ENCODE peak calls at places on chromosomes 7 and 10, in four cellular contexts. H is K562, X is HepG2, O is H1. C is an unnamed sample.

GRCh38 chr10:23884671-23885070 is 324.3 kb upstream of the KIAA1217 start:
- DNase-seq in H (no peak), X (no peak), O (no peak), C (no peak)

GRCh38 chr10:122407375-122408125 is 33.0 kb downstream of the PLEKHA1 start:
- DNase-seq in H (no peak), X (no peak), O (no peak), C (no peak)

GRCh38 chr7:142300689-142301088 is 42.8 kb upstream of the PRSS58 start:
- DNase-seq in H (peak; percentile 38), X (no peak), O (peak; percentile 53), C (peak; percentile 28)

GRCh38 chr7:1538544-1539345 is 8.2 kb downstream of the MAFK start:
- DNase-seq in H (no peak), X (no peak), O (no peak), C (no peak)

GRCh38 chr10:49071221-49071761 is 44.0 kb downstream of the VSTM4 start:
- DNase-seq in H (no peak), X (no peak), O (no peak), C (no peak)

GRCh38 chr7:45924283-45924682 is 3.2 kb upstream of the IGFBP3 start:
- DNase-seq in H (no peak), X (no peak), O (no peak), C (no peak)

GRCh38 chr10:48231699-48232315 is 42.7 kb downstream of the FRMPD2 start:
- DNase-seq in H (no peak), X (no peak), O (no peak), C (no peak)

GRCh38 chr10:13053794-13054462 is 46.0 kb upstream of the OPTN start:
- DNase-seq in H (no peak), X (no peak), O (no peak), C (no peak)

GRCh38 chr10:119705434-119705831 is 20.4 kb upstream of the INPP5F start:
- DNase-seq in H (no peak), X (no peak), O (no peak), C (no peak)

GRCh38 chr10:33552290-33552689 is 217.8 kb upstream of the NRP1 start:
- DNase-seq in H (no peak), X (no peak), O (no peak), C (no peak)

GRCh38 chr7:112889268-112889667 is 99.1 kb upstream of the TMEM168 start:
- DNase-seq in H (no peak), X (no peak), O (no peak), C (no peak)

GRCh38 chr7:27863866-27864265 is 123.9 kb downstream of the TAX1BP1 start:
- DNase-seq in H (no peak), X (no peak), O (no peak), C (no peak)

GRCh38 chr10:117425908-117426566 is 50.8 kb upstream of the PDZD8 start:
- DNase-seq in H (no peak), X (no peak), O (no peak), C (no peak)

GRCh38 chr7:44194069-44194468 is 4.8 kb upstream of the GCK start:
- DNase-seq in H (peak; percentile 67), X (no peak), O (no peak), C (no peak)

GRCh38 chr10:24344279-24344678 is 135.3 kb downstream of the KIAA1217 start:
- DNase-seq in H (no peak), X (peak; percentile 4), O (no peak), C (no peak)

GRCh38 chr7:36906448-36906847 is 182.2 kb upstream of the AOAH start:
- DNase-seq in H (no peak), X (no peak), O (no peak), C (no peak)

GRCh38 chr7:114243646-114244045 is 171.0 kb upstream of the FOXP2 start:
- DNase-seq in H (no peak), X (no peak), O (no peak), C (no peak)

GRCh38 chr10:6300106-6300783 is 97.5 kb downstream of the PFKFB3 start:
- DNase-seq in H (no peak), X (no peak), O (no peak), C (no peak)
- TF ChIP-seq POLR2A in H (no peak), X (no peak), O (no peak), C (no peak)

DNA sequence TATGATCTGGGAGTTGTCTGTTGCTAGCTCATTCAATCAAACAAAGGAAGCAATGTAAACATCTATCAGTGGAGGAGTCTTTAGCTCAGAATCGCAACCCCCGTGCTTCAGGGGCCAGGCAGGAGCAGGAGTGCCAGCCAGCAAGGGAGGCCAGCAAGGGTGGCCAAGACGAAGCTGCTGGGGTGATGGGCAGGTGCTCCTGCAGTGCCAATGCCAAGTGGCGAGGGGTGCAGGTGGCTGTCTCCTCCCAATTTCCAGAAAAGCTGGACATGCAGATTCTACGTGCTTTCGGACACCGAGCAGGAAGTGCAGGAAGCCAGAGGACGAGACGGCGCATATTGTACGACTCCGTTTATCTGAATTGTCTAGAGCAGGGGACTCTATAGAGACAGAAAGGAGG is 48.1 kb upstream of the EBF3 start:
- DNase-seq in H (no peak), X (no peak), O (no peak), C (no peak)
- TF ChIP-seq FOSL1 in H (no peak), X (no peak), O (no peak), C (no peak)

DNA sequence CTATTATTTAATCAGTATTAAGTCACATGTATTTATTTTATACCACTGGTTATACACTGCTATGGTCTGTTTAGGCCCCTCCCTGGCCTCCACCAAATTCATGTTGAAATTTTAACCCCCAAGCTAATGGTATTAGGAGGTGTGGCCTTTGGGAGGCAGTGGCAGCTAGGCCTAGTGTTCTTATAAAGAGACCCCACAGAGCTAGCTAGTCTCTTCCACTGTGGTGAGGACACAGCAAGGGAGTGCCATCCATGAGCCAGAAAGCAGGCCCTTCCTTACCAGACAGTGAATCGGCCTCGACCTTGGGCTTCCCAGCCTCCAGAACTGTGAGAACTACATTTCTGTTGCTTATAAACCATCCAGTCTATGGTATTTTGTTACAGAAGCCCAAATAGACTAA is 28.7 kb downstream of the RBM48 start:
- DNase-seq in H (no peak), X (no peak), O (no peak), C (no peak)
- H3K27ac ChIP-seq in H (no peak overlapping the region), X (no peak overlapping the region), O (no peak overlapping the region), C (no peak overlapping the region)

DNA sequence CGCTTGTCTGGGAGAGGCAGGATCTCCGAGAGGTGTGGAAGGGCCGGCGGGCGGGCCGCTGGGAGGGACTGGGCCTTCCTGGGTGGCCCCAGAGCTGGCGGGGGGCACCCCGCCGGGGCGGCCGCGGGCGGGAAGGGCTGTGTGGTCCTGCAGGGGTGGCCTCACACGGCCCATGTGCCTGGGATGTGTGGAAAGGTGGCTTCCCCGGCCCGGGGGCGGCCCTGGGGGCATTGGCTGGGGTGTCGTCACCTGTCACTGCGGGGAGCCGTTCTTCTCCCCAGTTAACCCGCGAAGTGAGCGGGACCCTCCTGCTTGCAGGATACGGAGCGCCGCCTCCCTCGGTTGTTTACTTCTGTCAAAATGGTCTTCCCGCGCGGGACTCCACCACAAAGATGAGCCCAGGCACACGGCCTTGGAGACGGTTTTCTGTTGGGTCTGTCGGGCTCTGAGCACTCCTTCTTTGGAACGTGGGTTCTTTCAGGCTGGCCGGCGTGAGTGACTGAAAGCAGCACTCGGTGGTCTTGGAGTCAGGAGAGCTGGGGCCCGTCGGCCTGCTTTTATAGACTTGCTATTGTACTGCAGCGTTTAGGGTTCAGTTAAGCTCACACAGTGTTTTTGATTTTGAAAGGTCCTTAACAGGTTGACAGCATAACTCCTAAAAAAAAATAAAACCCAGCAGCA is 700 bp downstream of the SMC3 start:
- DNase-seq in H (peak; percentile 58), X (peak; percentile 21), O (no peak), C (no peak)
- TF ChIP-seq POLR2A in H (no peak), X (no peak), O (peak; percentile 29), C (no peak)

DNA sequence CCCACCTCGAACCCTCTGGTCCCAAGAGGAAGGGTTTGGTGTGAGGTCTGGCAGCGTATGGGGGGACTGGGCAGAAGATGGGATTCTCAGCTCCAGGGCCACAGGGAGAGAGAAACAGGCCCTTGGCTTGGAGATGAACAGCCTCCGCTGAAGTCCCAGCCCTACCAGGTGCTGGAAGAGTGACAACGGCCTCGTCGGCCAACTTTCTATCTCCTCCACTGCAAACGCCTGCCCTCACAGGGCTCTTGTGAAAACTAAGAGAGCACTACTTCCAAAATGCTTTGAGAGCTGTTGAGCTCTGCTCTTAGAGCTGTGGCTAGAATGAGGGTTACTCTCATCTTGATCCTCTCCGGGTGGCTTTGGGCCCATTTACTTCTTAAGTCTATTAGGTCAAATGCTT is 63.5 kb downstream of the AFAP1L2 start:
- DNase-seq in H (no peak), X (no peak), O (no peak), C (no peak)
- TF ChIP-seq FOSL1 in H (no peak), X (no peak), O (no peak), C (no peak)